ENCODE peak calls at places on chromosomes 11 and 22, in five cellular contexts. H is activated effector memory CD4-positive, alpha-beta T cell treated with Interleukin-2 at 50 U/mL for 16 hours; R is cardiac muscle cell; G is AG09309; Y is ovary. X is an unnamed sample.
A peak's percentile ranks its signal among the peaks of the same experiment; 100 is the strongest.

GRCh38 chr22:33850724-33851123 is 69.6 kb downstream of the LARGE1 start:
- DNase-seq in H (no peak), R (no peak), G (no peak), Y (no peak), X (no peak)

GRCh38 chr22:19504900-19505734 is 19.1 kb downstream of the CLDN5 start:
- DNase-seq in H (no peak), R (no peak), G (no peak), Y (no peak), X (no peak)

GRCh38 chr11:76670475-76671235 is at the start of gene LRRC32:
- DNase-seq in H (no peak), R (peak; percentile 54), G (no peak), Y (peak; percentile 75), X (peak; percentile 75)

GRCh38 chr22:48459259-48459658 is 1368.4 kb downstream of the BRD1 start:
- DNase-seq in H (no peak), R (no peak), G (no peak), Y (no peak), X (no peak)

GRCh38 chr11:119728651-119729580 is at the start of gene NECTIN1:
- DNase-seq in H (peak; percentile 79), R (peak; percentile 92), G (peak; percentile 39), Y (peak; percentile 88), X (peak; percentile 89)

GRCh38 chr11:88555018-88555828 is 217.7 kb upstream of the CTSC start:
- DNase-seq in H (no peak), R (no peak), G (peak; percentile 100), Y (no peak), X (no peak)

GRCh38 chr11:96755752-96756151 is 365.9 kb downstream of the JRKL start:
- DNase-seq in H (no peak), R (no peak), G (no peak), Y (no peak), X (no peak)

GRCh38 chr11:10282121-10282520 is 11.9 kb downstream of the SBF2 start:
- DNase-seq in H (no peak), R (no peak), G (no peak), Y (no peak), X (no peak)

GRCh38 chr11:44493929-44494328 is 71.5 kb upstream of the CD82 start:
- DNase-seq in H (no peak), R (peak; percentile 22), G (no peak), Y (no peak), X (no peak)

GRCh38 chr11:123056835-123057491 is 5.0 kb downstream of the HSPA8 start:
- DNase-seq in H (no peak), R (no peak), G (no peak), Y (no peak), X (no peak)

GRCh38 chr11:126959700-126960099 is 40.9 kb downstream of the KIRREL3 start:
- DNase-seq in H (no peak), R (no peak), G (no peak), Y (no peak), X (no peak)

GRCh38 chr11:103035656-103036434 is 56.1 kb downstream of the DCUN1D5 start:
- DNase-seq in H (no peak), R (peak; percentile 60), G (peak; percentile 81), Y (no peak), X (no peak)

GRCh38 chr11:44633641-44634040 is 68.2 kb downstream of the CD82 start:
- DNase-seq in H (no peak), R (peak; percentile 49), G (no peak), Y (no peak), X (no peak)

GRCh38 chr11:112659185-112659584 is 302.0 kb upstream of the NCAM1 start:
- DNase-seq in H (no peak), R (no peak), G (no peak), Y (no peak), X (no peak)

GRCh38 chr22:25749420-25750169 is 7.6 kb downstream of the MYO18B start:
- DNase-seq in H (no peak), R (no peak), G (no peak), Y (no peak), X (no peak)

GRCh38 chr11:10803676-10804075 is 5.0 kb downstream of the EIF4G2 start:
- DNase-seq in H (no peak), R (no peak), G (no peak), Y (no peak), X (no peak)

GRCh38 chr11:71962428-71963038 is 33.7 kb downstream of the RNF121 start:
- DNase-seq in H (no peak), R (no peak), G (peak; percentile 23), Y (no peak), X (no peak)

GRCh38 chr11:79168530-79169110 is 272.2 kb downstream of the TENM4 start:
- DNase-seq in H (no peak), R (no peak), G (no peak), Y (no peak), X (no peak)

GRCh38 chr11:111586305-111586915 is 15.8 kb upstream of the SIK2 start:
- DNase-seq in H (no peak), R (peak; percentile 49), G (no peak), Y (no peak), X (no peak)

GRCh38 chr11:133968300-133968699 is 11.5 kb upstream of the IGSF9B start:
- DNase-seq in H (no peak), R (peak; percentile 87), G (no peak), Y (no peak), X (no peak)

GRCh38 chr11:103812680-103813079 is 223.8 kb upstream of the DDI1 start:
- DNase-seq in H (no peak), R (no peak), G (no peak), Y (no peak), X (no peak)

GRCh38 chr11:45348729-45349128 is 62.6 kb upstream of the SYT13 start:
- DNase-seq in H (no peak), R (no peak), G (no peak), Y (no peak), X (no peak)

GRCh38 chr11:134781335-134781970 is 369.4 kb upstream of the B3GAT1 start:
- DNase-seq in H (no peak), R (no peak), G (no peak), Y (no peak), X (peak; percentile 29)

GRCh38 chr11:47552086-47552580 is 799 bp downstream of the CELF1 start:
- DNase-seq in H (no peak), R (peak; percentile 57), G (no peak), Y (no peak), X (peak; percentile 20)

GRCh38 chr11:95325777-95326258 is 94.8 kb upstream of the SESN3 start:
- DNase-seq in H (no peak), R (no peak), G (no peak), Y (no peak), X (no peak)

GRCh38 chr11:28835317-28835716 is 727.1 kb downstream of the METTL15 start:
- DNase-seq in H (no peak), R (no peak), G (no peak), Y (no peak), X (no peak)

GRCh38 chr22:24146190-24146616 is 35.1 kb upstream of the SUSD2 start:
- DNase-seq in H (no peak), R (peak; percentile 67), G (peak; percentile 53), Y (peak; percentile 57), X (no peak)

GRCh38 chr11:122727101-122727929 is 71.8 kb downstream of the UBASH3B start:
- DNase-seq in H (peak; percentile 26), R (no peak), G (no peak), Y (no peak), X (no peak)

GRCh38 chr11:128575956-128576340 is 11.4 kb downstream of the ETS1 start:
- DNase-seq in H (no peak), R (no peak), G (no peak), Y (no peak), X (no peak)

GRCh38 chr22:50605349-50606074 is 4.9 kb downstream of the MAPK8IP2 start:
- DNase-seq in H (no peak), R (no peak), G (no peak), Y (no peak), X (no peak)

GRCh38 chr11:128888034-128888985 is 2.8 kb upstream of the KCNJ5 start:
- DNase-seq in H (no peak), R (no peak), G (no peak), Y (no peak), X (no peak)

GRCh38 chr11:134742228-134742612 is 330.2 kb upstream of the B3GAT1 start:
- DNase-seq in H (no peak), R (peak; percentile 19), G (no peak), Y (no peak), X (no peak)

GRCh38 chr11:2927851-2928604 is 1.2 kb downstream of the PHLDA2 start:
- DNase-seq in H (no peak), R (no peak), G (no peak), Y (peak; percentile 16), X (peak; percentile 8)

GRCh38 chr11:108787105-108787504 is 122.2 kb downstream of the DDX10 start:
- DNase-seq in H (no peak), R (no peak), G (no peak), Y (no peak), X (no peak)

GRCh38 chr11:29334781-29335140 is 682.1 kb downstream of the KCNA4 start:
- DNase-seq in H (no peak), R (no peak), G (no peak), Y (no peak), X (no peak)

GRCh38 chr11:63709336-63709735 is 28.0 kb downstream of the RTN3 start:
- DNase-seq in H (no peak), R (no peak), G (no peak), Y (no peak), X (no peak)

GRCh38 chr11:120547871-120548681 is 36.5 kb downstream of the GRIK4 start:
- DNase-seq in H (no peak), R (peak; percentile 52), G (peak; percentile 82), Y (peak; percentile 95), X (peak; percentile 89)

GRCh38 chr11:113147249-113147648 is 167.1 kb upstream of the TTC12 start:
- DNase-seq in H (no peak), R (peak; percentile 30), G (no peak), Y (no peak), X (no peak)

GRCh38 chr11:19648321-19648720 is 64.3 kb upstream of the NAV2 start:
- DNase-seq in H (no peak), R (no peak), G (no peak), Y (no peak), X (no peak)